ENCODE peak calls at places on chromosomes 6 and 20, in ten cellular contexts. One of them, this sample, is unnamed.

GRCh38 chr6:13629459-13630116 is 14.5 kb downstream of the NOL7 start:
- DNase-seq in bronchial epithelial cell: no peak
- DNase-seq in pancreas: no peak
- DNase-seq in activated B cell treated with CpG ODN at 0.5 μM for 24 hours: no peak
- DNase-seq in neural progenitor cell: no peak
- DNase-seq in fibroblast of pulmonary artery: peak
- DNase-seq in NB4: no peak
- DNase-seq in GM13976: no peak
- DNase-seq in fibroblast of lung: no peak
- DNase-seq in CD14-positive monocyte: no peak
- DNase-seq in this sample: no peak

GRCh38 chr6:170142559-170142958 is 148.3 kb downstream of the DLL1 start:
- DNase-seq in pancreas: no peak
- DNase-seq in GM13976: no peak
- DNase-seq in activated B cell treated with CpG ODN at 0.5 μM for 24 hours: no peak
- DNase-seq in CD14-positive monocyte: no peak
- DNase-seq in neural progenitor cell: no peak
- DNase-seq in NB4: no peak
- DNase-seq in bronchial epithelial cell: no peak
- DNase-seq in fibroblast of pulmonary artery: no peak
- DNase-seq in fibroblast of lung: no peak
- DNase-seq in this sample: no peak

GRCh38 chr20:10857362-10858070 is 183.7 kb upstream of the JAG1 start:
- DNase-seq in CD14-positive monocyte: peak
- DNase-seq in fibroblast of pulmonary artery: peak
- DNase-seq in activated B cell treated with CpG ODN at 0.5 μM for 24 hours: no peak
- DNase-seq in fibroblast of lung: peak
- DNase-seq in NB4: peak
- DNase-seq in neural progenitor cell: no peak
- DNase-seq in bronchial epithelial cell: peak
- DNase-seq in GM13976: no peak
- DNase-seq in pancreas: no peak
- DNase-seq in this sample: no peak

GRCh38 chr6:4910060-4910746 is 93.6 kb downstream of the RPP40 start:
- DNase-seq in fibroblast of pulmonary artery: no peak
- DNase-seq in neural progenitor cell: no peak
- DNase-seq in GM13976: no peak
- DNase-seq in NB4: no peak
- DNase-seq in activated B cell treated with CpG ODN at 0.5 μM for 24 hours: no peak
- DNase-seq in bronchial epithelial cell: peak
- DNase-seq in pancreas: no peak
- DNase-seq in fibroblast of lung: no peak
- DNase-seq in CD14-positive monocyte: no peak
- DNase-seq in this sample: no peak

GRCh38 chr6:107113460-107114212 is 1.7 kb downstream of the BEND3 start:
- DNase-seq in NB4: peak
- DNase-seq in activated B cell treated with CpG ODN at 0.5 μM for 24 hours: no peak
- DNase-seq in GM13976: no peak
- DNase-seq in bronchial epithelial cell: peak
- DNase-seq in pancreas: no peak
- DNase-seq in neural progenitor cell: no peak
- DNase-seq in CD14-positive monocyte: no peak
- DNase-seq in fibroblast of lung: no peak
- DNase-seq in fibroblast of pulmonary artery: no peak
- DNase-seq in this sample: no peak

GRCh38 chr6:5813625-5814027 is 193.1 kb downstream of the NRN1 start:
- DNase-seq in neural progenitor cell: no peak
- DNase-seq in bronchial epithelial cell: no peak
- DNase-seq in CD14-positive monocyte: no peak
- DNase-seq in pancreas: no peak
- DNase-seq in activated B cell treated with CpG ODN at 0.5 μM for 24 hours: no peak
- DNase-seq in GM13976: no peak
- DNase-seq in fibroblast of lung: no peak
- DNase-seq in NB4: no peak
- DNase-seq in fibroblast of pulmonary artery: no peak
- DNase-seq in this sample: no peak

GRCh38 chr6:161915456-161915964 is 641.6 kb upstream of the AGPAT4 start:
- DNase-seq in GM13976: no peak
- DNase-seq in fibroblast of pulmonary artery: no peak
- DNase-seq in pancreas: no peak
- DNase-seq in activated B cell treated with CpG ODN at 0.5 μM for 24 hours: no peak
- DNase-seq in NB4: no peak
- DNase-seq in neural progenitor cell: no peak
- DNase-seq in CD14-positive monocyte: no peak
- DNase-seq in bronchial epithelial cell: no peak
- DNase-seq in fibroblast of lung: no peak
- DNase-seq in this sample: no peak

GRCh38 chr6:52511572-52512151 is 65.2 kb downstream of the TRAM2 start:
- DNase-seq in neural progenitor cell: no peak
- DNase-seq in bronchial epithelial cell: peak
- DNase-seq in activated B cell treated with CpG ODN at 0.5 μM for 24 hours: no peak
- DNase-seq in GM13976: no peak
- DNase-seq in fibroblast of pulmonary artery: no peak
- DNase-seq in fibroblast of lung: no peak
- DNase-seq in NB4: no peak
- DNase-seq in CD14-positive monocyte: no peak
- DNase-seq in pancreas: no peak
- DNase-seq in this sample: no peak

GRCh38 chr20:24098886-24099285 is 110.3 kb upstream of the GGTLC1 start:
- DNase-seq in pancreas: no peak
- DNase-seq in activated B cell treated with CpG ODN at 0.5 μM for 24 hours: no peak
- DNase-seq in neural progenitor cell: no peak
- DNase-seq in fibroblast of pulmonary artery: peak
- DNase-seq in CD14-positive monocyte: no peak
- DNase-seq in fibroblast of lung: no peak
- DNase-seq in NB4: no peak
- DNase-seq in GM13976: no peak
- DNase-seq in bronchial epithelial cell: peak
- DNase-seq in this sample: no peak

GRCh38 chr20:24100370-24101011 is 111.9 kb upstream of the GGTLC1 start:
- DNase-seq in bronchial epithelial cell: peak
- DNase-seq in fibroblast of pulmonary artery: peak
- DNase-seq in activated B cell treated with CpG ODN at 0.5 μM for 24 hours: no peak
- DNase-seq in CD14-positive monocyte: no peak
- DNase-seq in neural progenitor cell: peak
- DNase-seq in GM13976: peak
- DNase-seq in fibroblast of lung: peak
- DNase-seq in NB4: peak
- DNase-seq in pancreas: no peak
- DNase-seq in this sample: no peak

GRCh38 chr20:24102749-24103148 is 114.2 kb upstream of the GGTLC1 start:
- DNase-seq in NB4: no peak
- DNase-seq in GM13976: no peak
- DNase-seq in pancreas: no peak
- DNase-seq in bronchial epithelial cell: peak
- DNase-seq in activated B cell treated with CpG ODN at 0.5 μM for 24 hours: no peak
- DNase-seq in fibroblast of pulmonary artery: peak
- DNase-seq in neural progenitor cell: no peak
- DNase-seq in fibroblast of lung: no peak
- DNase-seq in CD14-positive monocyte: no peak
- DNase-seq in this sample: no peak

GRCh38 chr20:24106155-24106800 is 117.7 kb upstream of the GGTLC1 start:
- DNase-seq in bronchial epithelial cell: peak
- DNase-seq in GM13976: no peak
- DNase-seq in activated B cell treated with CpG ODN at 0.5 μM for 24 hours: no peak
- DNase-seq in pancreas: no peak
- DNase-seq in CD14-positive monocyte: no peak
- DNase-seq in fibroblast of pulmonary artery: no peak
- DNase-seq in fibroblast of lung: no peak
- DNase-seq in NB4: no peak
- DNase-seq in neural progenitor cell: no peak
- DNase-seq in this sample: no peak

DNA sequence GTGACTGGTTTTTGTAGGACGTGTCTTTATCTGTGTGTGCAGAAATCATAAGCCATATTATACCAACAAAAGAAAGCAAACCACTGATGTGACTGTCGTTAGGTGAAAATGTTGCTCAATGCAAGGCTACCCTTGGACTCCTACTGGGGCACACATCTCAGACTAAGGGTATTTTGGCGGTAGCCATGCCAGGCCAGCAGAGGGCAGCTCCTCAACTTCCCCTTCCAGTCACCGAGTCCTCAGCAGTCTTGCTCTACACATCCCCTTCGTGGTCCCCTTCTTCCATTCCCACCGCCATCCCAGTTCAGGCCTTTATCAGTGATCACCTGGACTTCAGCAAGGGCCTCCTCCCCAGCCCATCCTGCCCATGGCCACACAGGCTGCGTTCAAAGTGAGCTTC is 113.7 kb upstream of the GGTLC1 start:
- DNase-seq in CD14-positive monocyte: no peak
- DNase-seq in neural progenitor cell: peak
- DNase-seq in GM13976: no peak
- DNase-seq in bronchial epithelial cell: peak
- DNase-seq in activated B cell treated with CpG ODN at 0.5 μM for 24 hours: no peak
- DNase-seq in NB4: peak
- DNase-seq in pancreas: no peak
- DNase-seq in fibroblast of lung: no peak
- DNase-seq in fibroblast of pulmonary artery: peak
- DNase-seq in this sample: no peak
- TF ChIP-seq CTCF in CD14-positive monocyte: peak
- TF ChIP-seq CTCF in neural progenitor cell: peak
- TF ChIP-seq CTCF in GM13976: peak
- TF ChIP-seq CTCF in bronchial epithelial cell: peak
- TF ChIP-seq CTCF in activated B cell treated with CpG ODN at 0.5 μM for 24 hours: no peak
- TF ChIP-seq CTCF in NB4: peak
- TF ChIP-seq CTCF in pancreas: no peak
- TF ChIP-seq CTCF in fibroblast of lung: peak
- TF ChIP-seq CTCF in fibroblast of pulmonary artery: peak
- TF ChIP-seq CTCF in this sample: no peak

DNA sequence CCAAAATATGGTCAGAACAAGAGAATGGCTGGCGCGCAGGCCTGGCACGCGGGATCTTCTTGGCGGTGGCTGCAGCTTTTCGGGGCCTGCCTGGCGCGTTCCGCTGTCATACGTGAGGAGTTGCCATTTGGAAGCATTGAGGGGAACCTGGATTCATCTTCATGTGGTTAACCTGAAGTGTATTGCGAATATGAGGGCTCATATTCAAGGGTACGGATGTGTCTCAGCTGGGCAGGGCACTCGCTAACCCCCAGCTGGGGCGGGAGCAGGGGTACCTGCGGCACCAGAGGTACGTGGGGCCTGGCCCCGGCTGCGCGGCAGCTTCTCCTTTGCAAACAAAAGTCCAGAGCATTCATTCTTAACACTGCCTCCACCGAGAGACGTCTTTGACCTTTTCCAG is 605.6 kb downstream of the QKI start:
- DNase-seq in activated B cell treated with CpG ODN at 0.5 μM for 24 hours: no peak
- DNase-seq in CD14-positive monocyte: no peak
- DNase-seq in fibroblast of pulmonary artery: no peak
- DNase-seq in GM13976: no peak
- DNase-seq in bronchial epithelial cell: no peak
- DNase-seq in pancreas: no peak
- DNase-seq in NB4: no peak
- DNase-seq in fibroblast of lung: no peak
- DNase-seq in neural progenitor cell: no peak
- DNase-seq in this sample: no peak
- TF ChIP-seq CTCF in activated B cell treated with CpG ODN at 0.5 μM for 24 hours: no peak
- TF ChIP-seq CTCF in CD14-positive monocyte: no peak
- TF ChIP-seq CTCF in fibroblast of pulmonary artery: no peak
- TF ChIP-seq CTCF in GM13976: no peak
- TF ChIP-seq CTCF in bronchial epithelial cell: no peak
- TF ChIP-seq CTCF in pancreas: no peak
- TF ChIP-seq CTCF in NB4: no peak
- TF ChIP-seq CTCF in fibroblast of lung: no peak
- TF ChIP-seq CTCF in neural progenitor cell: no peak
- TF ChIP-seq CTCF in this sample: no peak

GRCh38 chr20:38658879-38659612 is 57.4 kb downstream of the ARHGAP40 start:
- DNase-seq in NB4: no peak
- DNase-seq in fibroblast of pulmonary artery: peak
- DNase-seq in pancreas: no peak
- DNase-seq in bronchial epithelial cell: peak
- DNase-seq in activated B cell treated with CpG ODN at 0.5 μM for 24 hours: no peak
- DNase-seq in neural progenitor cell: peak
- DNase-seq in CD14-positive monocyte: no peak
- DNase-seq in fibroblast of lung: no peak
- DNase-seq in GM13976: peak
- DNase-seq in this sample: no peak
- TF ChIP-seq CTCF in NB4: peak
- TF ChIP-seq CTCF in fibroblast of pulmonary artery: peak
- TF ChIP-seq CTCF in pancreas: peak
- TF ChIP-seq CTCF in bronchial epithelial cell: peak
- TF ChIP-seq CTCF in activated B cell treated with CpG ODN at 0.5 μM for 24 hours: no peak
- TF ChIP-seq CTCF in neural progenitor cell: peak
- TF ChIP-seq CTCF in CD14-positive monocyte: peak
- TF ChIP-seq CTCF in fibroblast of lung: peak
- TF ChIP-seq CTCF in GM13976: peak
- TF ChIP-seq CTCF in this sample: no peak

GRCh38 chr20:59055302-59055701 is 12.7 kb upstream of the PRELID3B start:
- DNase-seq in fibroblast of pulmonary artery: peak
- DNase-seq in bronchial epithelial cell: peak
- DNase-seq in NB4: peak
- DNase-seq in CD14-positive monocyte: no peak
- DNase-seq in fibroblast of lung: peak
- DNase-seq in neural progenitor cell: no peak
- DNase-seq in pancreas: no peak
- DNase-seq in GM13976: peak
- DNase-seq in activated B cell treated with CpG ODN at 0.5 μM for 24 hours: no peak
- DNase-seq in this sample: no peak
- TF ChIP-seq CTCF in fibroblast of pulmonary artery: peak
- TF ChIP-seq CTCF in bronchial epithelial cell: peak
- TF ChIP-seq CTCF in NB4: peak
- TF ChIP-seq CTCF in CD14-positive monocyte: peak
- TF ChIP-seq CTCF in fibroblast of lung: peak
- TF ChIP-seq CTCF in neural progenitor cell: peak
- TF ChIP-seq CTCF in pancreas: no peak
- TF ChIP-seq CTCF in GM13976: no peak
- TF ChIP-seq CTCF in activated B cell treated with CpG ODN at 0.5 μM for 24 hours: no peak
- TF ChIP-seq CTCF in this sample: no peak

DNA sequence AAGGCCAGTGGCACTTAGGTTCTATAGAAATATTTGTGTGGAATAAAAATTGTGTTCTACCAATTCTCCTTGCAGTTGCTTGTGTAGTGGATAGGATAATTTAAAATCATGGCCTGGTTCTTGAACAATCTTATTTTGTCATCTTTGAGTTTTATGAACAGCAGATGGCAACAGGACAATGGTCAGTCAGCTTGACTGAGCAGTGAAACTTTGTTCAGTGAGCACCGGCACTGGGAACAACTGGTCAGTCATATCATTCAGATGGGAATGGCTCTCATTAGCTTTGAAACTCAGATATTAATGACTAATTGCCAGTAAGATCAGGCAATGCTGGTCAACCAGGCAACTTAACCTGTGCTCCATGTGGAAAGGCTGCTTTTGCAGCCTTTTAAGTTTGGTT is 129.2 kb downstream of the BCKDHB start:
- DNase-seq in NB4: no peak
- DNase-seq in pancreas: no peak
- DNase-seq in activated B cell treated with CpG ODN at 0.5 μM for 24 hours: no peak
- DNase-seq in CD14-positive monocyte: no peak
- DNase-seq in fibroblast of lung: no peak
- DNase-seq in GM13976: no peak
- DNase-seq in bronchial epithelial cell: no peak
- DNase-seq in fibroblast of pulmonary artery: no peak
- DNase-seq in neural progenitor cell: no peak
- DNase-seq in this sample: no peak
- TF ChIP-seq CTCF in NB4: no peak
- TF ChIP-seq CTCF in pancreas: no peak
- TF ChIP-seq CTCF in activated B cell treated with CpG ODN at 0.5 μM for 24 hours: no peak
- TF ChIP-seq CTCF in CD14-positive monocyte: no peak
- TF ChIP-seq CTCF in fibroblast of lung: no peak
- TF ChIP-seq CTCF in GM13976: no peak
- TF ChIP-seq CTCF in bronchial epithelial cell: no peak
- TF ChIP-seq CTCF in fibroblast of pulmonary artery: no peak
- TF ChIP-seq CTCF in neural progenitor cell: no peak
- TF ChIP-seq CTCF in this sample: no peak